ENCODE peak calls at places on chromosomes 13 and 19, in five cellular contexts. One of them, this sample, is unnamed.
A peak's percentile ranks its signal among the peaks of the same experiment; 100 is the strongest.

GRCh38 chr19:42333975-42334696 is 8.7 kb downstream of the MEGF8 start:
- DNase-seq in NCI-H1436: no peak
- DNase-seq in cardiac muscle cell: no peak
- DNase-seq in omental fat pad: no peak
- DNase-seq in CD4-positive, CD25-positive, alpha-beta regulatory T cell: no peak
- DNase-seq in this sample: no peak

GRCh38 chr13:90091611-90092010 is 1255.9 kb upstream of the MIR17HG start:
- DNase-seq in NCI-H1436: no peak
- DNase-seq in cardiac muscle cell: no peak
- DNase-seq in omental fat pad: no peak
- DNase-seq in CD4-positive, CD25-positive, alpha-beta regulatory T cell: no peak
- DNase-seq in this sample: no peak

GRCh38 chr13:74464656-74465055 is 330.5 kb upstream of the KLF12 start:
- DNase-seq in NCI-H1436: no peak
- DNase-seq in cardiac muscle cell: no peak
- DNase-seq in omental fat pad: no peak
- DNase-seq in CD4-positive, CD25-positive, alpha-beta regulatory T cell: no peak
- DNase-seq in this sample: no peak

GRCh38 chr13:47897411-47898050 is 103.5 kb downstream of the SUCLA2 start:
- DNase-seq in NCI-H1436: no peak
- DNase-seq in cardiac muscle cell: no peak
- DNase-seq in omental fat pad: no peak
- DNase-seq in CD4-positive, CD25-positive, alpha-beta regulatory T cell: no peak
- DNase-seq in this sample: no peak

GRCh38 chr13:93364166-93364565 is 137.6 kb downstream of the GPC6 start:
- DNase-seq in NCI-H1436: no peak
- DNase-seq in cardiac muscle cell: no peak
- DNase-seq in omental fat pad: no peak
- DNase-seq in CD4-positive, CD25-positive, alpha-beta regulatory T cell: no peak
- DNase-seq in this sample: no peak

GRCh38 chr19:14544977-14545715 is 15.8 kb downstream of the TECR start:
- DNase-seq in NCI-H1436: peak; percentile 87
- DNase-seq in cardiac muscle cell: no peak
- DNase-seq in omental fat pad: no peak
- DNase-seq in CD4-positive, CD25-positive, alpha-beta regulatory T cell: no peak
- DNase-seq in this sample: no peak

GRCh38 chr19:17496337-17496997 is 15.0 kb upstream of the PGLS start:
- DNase-seq in NCI-H1436: peak; percentile 80
- DNase-seq in cardiac muscle cell: peak; percentile 79
- DNase-seq in omental fat pad: peak; percentile 57
- DNase-seq in CD4-positive, CD25-positive, alpha-beta regulatory T cell: peak; percentile 88
- DNase-seq in this sample: peak; percentile 88

GRCh38 chr13:94886191-94886590 is 173.8 kb upstream of the SOX21 start:
- DNase-seq in NCI-H1436: no peak
- DNase-seq in cardiac muscle cell: no peak
- DNase-seq in omental fat pad: no peak
- DNase-seq in CD4-positive, CD25-positive, alpha-beta regulatory T cell: no peak
- DNase-seq in this sample: no peak

GRCh38 chr19:50002386-50002960 is 22.7 kb downstream of the VRK3 start:
- DNase-seq in NCI-H1436: no peak
- DNase-seq in cardiac muscle cell: no peak
- DNase-seq in omental fat pad: no peak
- DNase-seq in CD4-positive, CD25-positive, alpha-beta regulatory T cell: no peak
- DNase-seq in this sample: no peak

GRCh38 chr19:51144482-51145045 is 2.5 kb downstream of the SIGLEC7 start:
- DNase-seq in NCI-H1436: no peak
- DNase-seq in cardiac muscle cell: no peak
- DNase-seq in omental fat pad: no peak
- DNase-seq in CD4-positive, CD25-positive, alpha-beta regulatory T cell: no peak
- DNase-seq in this sample: no peak

GRCh38 chr19:2274937-2275535 is 6.9 kb downstream of the PEAK3 start:
- DNase-seq in NCI-H1436: peak; percentile 52
- DNase-seq in cardiac muscle cell: peak; percentile 77
- DNase-seq in omental fat pad: no peak
- DNase-seq in CD4-positive, CD25-positive, alpha-beta regulatory T cell: peak; percentile 66
- DNase-seq in this sample: peak; percentile 57

GRCh38 chr13:46598140-46598819 is 45.3 kb downstream of the LRCH1 start:
- DNase-seq in NCI-H1436: no peak
- DNase-seq in cardiac muscle cell: no peak
- DNase-seq in omental fat pad: no peak
- DNase-seq in CD4-positive, CD25-positive, alpha-beta regulatory T cell: peak; percentile 65
- DNase-seq in this sample: no peak

GRCh38 chr13:48585456-48585840 is 52.6 kb upstream of the RCBTB2 start:
- DNase-seq in NCI-H1436: no peak
- DNase-seq in cardiac muscle cell: no peak
- DNase-seq in omental fat pad: no peak
- DNase-seq in CD4-positive, CD25-positive, alpha-beta regulatory T cell: no peak
- DNase-seq in this sample: no peak

GRCh38 chr13:40640202-40640601 is 26.2 kb downstream of the FOXO1 start:
- DNase-seq in NCI-H1436: no peak
- DNase-seq in cardiac muscle cell: no peak
- DNase-seq in omental fat pad: no peak
- DNase-seq in CD4-positive, CD25-positive, alpha-beta regulatory T cell: peak; percentile 47
- DNase-seq in this sample: no peak

GRCh38 chr19:22421797-22422196 is 349 bp downstream of the ZNF98 start:
- DNase-seq in NCI-H1436: no peak
- DNase-seq in cardiac muscle cell: no peak
- DNase-seq in omental fat pad: no peak
- DNase-seq in CD4-positive, CD25-positive, alpha-beta regulatory T cell: no peak
- DNase-seq in this sample: no peak

GRCh38 chr19:38557205-38557799 is 60.5 kb downstream of the MAP4K1 start:
- DNase-seq in NCI-H1436: no peak
- DNase-seq in cardiac muscle cell: no peak
- DNase-seq in omental fat pad: no peak
- DNase-seq in CD4-positive, CD25-positive, alpha-beta regulatory T cell: peak; percentile 83
- DNase-seq in this sample: no peak

GRCh38 chr13:41905600-41906254 is 55.2 kb downstream of the VWA8 start:
- DNase-seq in NCI-H1436: peak; percentile 0
- DNase-seq in cardiac muscle cell: peak; percentile 18
- DNase-seq in omental fat pad: no peak
- DNase-seq in CD4-positive, CD25-positive, alpha-beta regulatory T cell: peak; percentile 58
- DNase-seq in this sample: peak; percentile 26

GRCh38 chr13:109213714-109214113 is 572.7 kb downstream of the IRS2 start:
- DNase-seq in NCI-H1436: no peak
- DNase-seq in cardiac muscle cell: no peak
- DNase-seq in omental fat pad: no peak
- DNase-seq in CD4-positive, CD25-positive, alpha-beta regulatory T cell: no peak
- DNase-seq in this sample: no peak

GRCh38 chr19:41998246-41999020 is 4.4 kb upstream of the ATP1A3 start:
- DNase-seq in NCI-H1436: peak; percentile 53
- DNase-seq in cardiac muscle cell: peak; percentile 83
- DNase-seq in omental fat pad: no peak
- DNase-seq in CD4-positive, CD25-positive, alpha-beta regulatory T cell: peak; percentile 43
- DNase-seq in this sample: peak; percentile 83

GRCh38 chr19:8640402-8641004 is 10.1 kb downstream of the NFILZ start:
- DNase-seq in NCI-H1436: no peak
- DNase-seq in cardiac muscle cell: no peak
- DNase-seq in omental fat pad: no peak
- DNase-seq in CD4-positive, CD25-positive, alpha-beta regulatory T cell: no peak
- DNase-seq in this sample: no peak

GRCh38 chr13:37241786-37242185 is 136.3 kb upstream of the CSNK1A1L start:
- DNase-seq in NCI-H1436: no peak
- DNase-seq in cardiac muscle cell: no peak
- DNase-seq in omental fat pad: no peak
- DNase-seq in CD4-positive, CD25-positive, alpha-beta regulatory T cell: no peak
- DNase-seq in this sample: no peak

GRCh38 chr19:6730153-6730804 is 7.1 kb downstream of the GPR108 start:
- DNase-seq in NCI-H1436: no peak
- DNase-seq in cardiac muscle cell: peak; percentile 42
- DNase-seq in omental fat pad: peak; percentile 96
- DNase-seq in CD4-positive, CD25-positive, alpha-beta regulatory T cell: no peak
- DNase-seq in this sample: peak; percentile 68

GRCh38 chr13:78607409-78608253 is 4.3 kb upstream of the POU4F1 start:
- DNase-seq in NCI-H1436: no peak
- DNase-seq in cardiac muscle cell: no peak
- DNase-seq in omental fat pad: no peak
- DNase-seq in CD4-positive, CD25-positive, alpha-beta regulatory T cell: no peak
- DNase-seq in this sample: no peak

GRCh38 chr13:95356916-95357315 is 55.7 kb upstream of the ABCC4 start:
- DNase-seq in NCI-H1436: no peak
- DNase-seq in cardiac muscle cell: no peak
- DNase-seq in omental fat pad: no peak
- DNase-seq in CD4-positive, CD25-positive, alpha-beta regulatory T cell: no peak
- DNase-seq in this sample: no peak

GRCh38 chr13:43804461-43805070 is 17.8 kb upstream of the ENOX1 start:
- DNase-seq in NCI-H1436: peak; percentile 32
- DNase-seq in cardiac muscle cell: peak; percentile 76
- DNase-seq in omental fat pad: no peak
- DNase-seq in CD4-positive, CD25-positive, alpha-beta regulatory T cell: peak; percentile 57
- DNase-seq in this sample: no peak

GRCh38 chr19:49712397-49712859 is 21.5 kb downstream of the CPT1C start:
- DNase-seq in NCI-H1436: no peak
- DNase-seq in cardiac muscle cell: no peak
- DNase-seq in omental fat pad: no peak
- DNase-seq in CD4-positive, CD25-positive, alpha-beta regulatory T cell: no peak
- DNase-seq in this sample: peak; percentile 94

GRCh38 chr13:109517516-109517915 is 268.9 kb downstream of the IRS2 start:
- DNase-seq in NCI-H1436: no peak
- DNase-seq in cardiac muscle cell: no peak
- DNase-seq in omental fat pad: no peak
- DNase-seq in CD4-positive, CD25-positive, alpha-beta regulatory T cell: no peak
- DNase-seq in this sample: no peak

GRCh38 chr19:44908074-44908835 is 2.7 kb downstream of the APOE start:
- DNase-seq in NCI-H1436: no peak
- DNase-seq in cardiac muscle cell: no peak
- DNase-seq in omental fat pad: no peak
- DNase-seq in CD4-positive, CD25-positive, alpha-beta regulatory T cell: no peak
- DNase-seq in this sample: no peak

GRCh38 chr19:10686661-10687517 is 14.3 kb upstream of the QTRT1 start:
- DNase-seq in NCI-H1436: no peak
- DNase-seq in cardiac muscle cell: no peak
- DNase-seq in omental fat pad: no peak
- DNase-seq in CD4-positive, CD25-positive, alpha-beta regulatory T cell: no peak
- DNase-seq in this sample: no peak

GRCh38 chr13:76815344-76815743 is 70.9 kb downstream of the KCTD12 start:
- DNase-seq in NCI-H1436: no peak
- DNase-seq in cardiac muscle cell: no peak
- DNase-seq in omental fat pad: no peak
- DNase-seq in CD4-positive, CD25-positive, alpha-beta regulatory T cell: no peak
- DNase-seq in this sample: no peak